ENCODE peak calls at places on chromosomes 7 and 10, in seven cellular contexts. O is activated CD8-positive, alpha-beta T cell treated with anti-CD3 and anti-CD28 coated beads for 36 hours; X is activated naive CD4-positive, alpha-beta T cell treated with anti-CD3 and anti-CD28 coated beads, Interleukin-2, amount 10 ng/mL, durations not matched to agents 7 days and 5 days; J is activated CD4-positive, alpha-beta T cell treated with anti-CD3 and anti-CD28 coated beads for 24 hours; Z is SHP77; A is CD8-positive, alpha-beta T cell; B is MM.1S. Q is an unnamed sample.

GRCh38 chr10:114408968-114409444 is 4.7 kb upstream of the AFAP1L2 start:
- DNase-seq in A (no peak), B (no peak), X (no peak), O (no peak), J (no peak), Z (no peak), Q (no peak)

GRCh38 chr10:113988535-113988934 is 55.1 kb upstream of the ADRB1 start:
- DNase-seq in Z (no peak), O (no peak), X (no peak), B (no peak), J (no peak), A (no peak), Q (no peak)

GRCh38 chr10:73900068-73900467 is 10.9 kb upstream of the PLAU start:
- DNase-seq in X (no peak), J (no peak), O (no peak), A (no peak), Z (no peak), B (no peak), Q (no peak)

GRCh38 chr10:50310560-50311174 is 59.4 kb upstream of the ASAH2 start:
- DNase-seq in B (peak), Z (no peak), J (peak), A (no peak), O (peak), X (peak), Q (no peak)

GRCh38 chr7:157021071-157021891 is 10.8 kb upstream of the MNX1 start:
- DNase-seq in O (no peak), A (no peak), X (no peak), J (no peak), B (no peak), Z (no peak), Q (no peak)

GRCh38 chr10:94858022-94858421 is 80.4 kb upstream of the CYP2C9 start:
- DNase-seq in O (no peak), X (no peak), A (no peak), B (no peak), Z (no peak), J (no peak), Q (no peak)

GRCh38 chr10:118343115-118343514 is 991 bp upstream of the FAM204A start:
- DNase-seq in A (no peak), B (no peak), J (no peak), X (no peak), O (no peak), Z (no peak), Q (no peak)

GRCh38 chr7:27193335-27194001 is 6.4 kb downstream of the HOXA13 start:
- DNase-seq in A (no peak), Z (no peak), X (no peak), J (no peak), B (no peak), O (no peak), Q (no peak)

GRCh38 chr7:157907091-157907490 is 570.3 kb downstream of the DNAJB6 start:
- DNase-seq in O (no peak), X (no peak), J (no peak), Z (no peak), B (no peak), A (no peak), Q (no peak)

GRCh38 chr10:53209941-53210611 is 437.5 kb upstream of the MBL2 start:
- DNase-seq in Z (peak), B (peak), O (no peak), A (no peak), J (no peak), X (no peak), Q (no peak)

GRCh38 chr7:12607134-12607533 is 36.6 kb downstream of the SCIN start:
- DNase-seq in Z (peak), B (peak), O (no peak), J (no peak), X (no peak), A (no peak), Q (no peak)

GRCh38 chr10:24215193-24215592 is 6.3 kb downstream of the KIAA1217 start:
- DNase-seq in A (no peak), J (no peak), X (no peak), O (no peak), Z (no peak), B (no peak), Q (no peak)

GRCh38 chr10:94571528-94571927 is 25.9 kb downstream of the HELLS start:
- DNase-seq in O (no peak), X (no peak), J (no peak), B (no peak), Z (no peak), A (no peak), Q (no peak)

GRCh38 chr7:3068568-3068967 is 24.9 kb upstream of the CARD11 start:
- DNase-seq in X (no peak), O (peak), J (no peak), B (no peak), A (no peak), Z (no peak), Q (no peak)

GRCh38 chr7:96701258-96701657 is 8.4 kb downstream of the SEM1 start:
- DNase-seq in X (no peak), Z (no peak), O (no peak), J (no peak), A (no peak), B (no peak), Q (no peak)